ENCODE peak calls at places on chromosome 16, in seven cellular contexts. B is Peyer's patch, O is cardiac muscle cell, D is ovary, G is heart left ventricle, L is IMR-90, Y is endodermal cell. S is an unnamed sample.

GRCh38 chr16:54493076-54493475 is 206.5 kb upstream of the IRX3 start:
- DNase-seq in G (no peak), O (no peak), Y (no peak), L (no peak), D (no peak), B (no peak), S (no peak)

GRCh38 chr16:49504626-49505025 is 131.0 kb downstream of the C16orf78 start:
- DNase-seq in O (no peak), L (no peak), G (no peak), D (no peak), B (no peak), Y (no peak), S (no peak)

GRCh38 chr16:26598061-26598460 is 468.7 kb upstream of the C16orf82 start:
- DNase-seq in G (no peak), D (no peak), O (no peak), L (no peak), Y (peak), B (no peak), S (no peak)

GRCh38 chr16:15031596-15031995 is 24.3 kb downstream of the NTAN1 start:
- DNase-seq in B (no peak), D (no peak), L (no peak), G (no peak), O (no peak), Y (no peak), S (no peak)

GRCh38 chr16:72300892-72301291 is 128.9 kb upstream of the PMFBP1 start:
- DNase-seq in D (no peak), O (no peak), G (no peak), L (no peak), B (no peak), Y (no peak), S (no peak)

GRCh38 chr16:14423344-14423743 is 206.7 kb downstream of the PARN start:
- DNase-seq in Y (no peak), G (no peak), B (no peak), D (no peak), L (no peak), O (no peak), S (no peak)

GRCh38 chr16:74477226-74477625 is 55.9 kb upstream of the CLEC18B start:
- DNase-seq in B (no peak), L (no peak), G (no peak), Y (no peak), O (no peak), D (no peak), S (no peak)

GRCh38 chr16:23504076-23504452 is 6.2 kb downstream of the GGA2 start:
- DNase-seq in D (no peak), L (peak), Y (no peak), B (no peak), O (no peak), G (no peak), S (no peak)

GRCh38 chr16:69107311-69107962 is 2.0 kb downstream of the HAS3 start:
- DNase-seq in L (no peak), O (peak), G (no peak), D (peak), B (no peak), Y (peak), S (no peak)

GRCh38 chr16:4936181-4936990 is 562 bp downstream of the PPL start:
- DNase-seq in G (no peak), O (peak), D (peak), Y (peak), B (no peak), L (no peak), S (no peak)

GRCh38 chr16:21097151-21097550 is 53.5 kb downstream of the DNAH3 start:
- DNase-seq in D (no peak), G (no peak), L (peak), Y (no peak), B (no peak), O (no peak), S (no peak)

GRCh38 chr16:21100447-21100846 is 50.2 kb downstream of the DNAH3 start:
- DNase-seq in B (no peak), Y (no peak), G (no peak), O (no peak), L (peak), D (no peak), S (no peak)

GRCh38 chr16:21104124-21104860 is 46.4 kb downstream of the DNAH3 start:
- DNase-seq in L (peak), O (no peak), B (no peak), D (no peak), Y (no peak), G (no peak), S (no peak)

GRCh38 chr16:21101631-21102420 is 48.8 kb downstream of the DNAH3 start:
- DNase-seq in G (peak), B (peak), D (peak), L (peak), Y (peak), O (peak), S (no peak)
- TF ChIP-seq CTCF in G (peak), B (peak), D (no peak), L (peak), Y (peak), O (peak), S (no peak)

GRCh38 chr16:85569615-85570212 is 43.4 kb upstream of the GSE1 start:
- DNase-seq in B (peak), L (peak), Y (peak), O (no peak), D (no peak), G (no peak), S (no peak)

GRCh38 chr16:85570213-85570734 is 42.8 kb upstream of the GSE1 start:
- DNase-seq in L (no peak), D (no peak), G (no peak), Y (no peak), B (peak), O (no peak), S (no peak)

GRCh38 chr16:85570735-85571562 is 42.2 kb upstream of the GSE1 start:
- DNase-seq in Y (no peak), B (peak), G (no peak), L (no peak), D (no peak), O (no peak), S (no peak)

GRCh38 chr16:85568519-85568918 is 44.6 kb upstream of the GSE1 start:
- DNase-seq in O (no peak), G (no peak), Y (no peak), D (no peak), L (no peak), B (no peak), S (no peak)

GRCh38 chr16:85569039-85569614 is 44.0 kb upstream of the GSE1 start:
- DNase-seq in Y (no peak), O (no peak), G (no peak), L (no peak), B (no peak), D (no peak), S (no peak)
- H3K27ac ChIP-seq in Y (no peak), O (peak), G (no peak), L (no peak), B (peak), D (no peak), S (no peak)

GRCh38 chr16:67182288-67182687 is 1.5 kb downstream of the MATCAP1 start:
- DNase-seq in O (no peak), D (no peak), L (peak), Y (no peak), B (no peak), G (no peak), S (no peak)

GRCh38 chr16:67181346-67181745 is 2.4 kb downstream of the MATCAP1 start:
- DNase-seq in D (peak), L (peak), O (no peak), B (no peak), Y (no peak), G (no peak), S (no peak)

GRCh38 chr16:67183627-67184452 is at the start of gene MATCAP1:
- DNase-seq in D (peak), G (peak), B (peak), O (peak), L (peak), Y (peak), S (peak)

GRCh38 chr16:67184453-67185002 is 765 bp upstream of the MATCAP1 start:
- DNase-seq in B (no peak), G (no peak), L (no peak), D (no peak), O (peak), Y (peak), S (no peak)

GRCh38 chr16:67183284-67183626 is 508 bp downstream of the MATCAP1 start:
- DNase-seq in D (no peak), G (no peak), O (no peak), L (no peak), Y (no peak), B (no peak), S (no peak)
- H3K4me3 ChIP-seq in D (peak), G (peak), O (peak), L (peak), Y (peak), B (peak), S (peak)

GRCh38 chr16:58363746-58364393 is 28.4 kb upstream of the GINS3 start:
- DNase-seq in L (no peak), D (no peak), G (no peak), O (no peak), B (no peak), Y (no peak), S (no peak)
- TF ChIP-seq CTCF in L (no peak), D (no peak), G (no peak), O (no peak), B (no peak), Y (no peak), S (no peak)

DNA sequence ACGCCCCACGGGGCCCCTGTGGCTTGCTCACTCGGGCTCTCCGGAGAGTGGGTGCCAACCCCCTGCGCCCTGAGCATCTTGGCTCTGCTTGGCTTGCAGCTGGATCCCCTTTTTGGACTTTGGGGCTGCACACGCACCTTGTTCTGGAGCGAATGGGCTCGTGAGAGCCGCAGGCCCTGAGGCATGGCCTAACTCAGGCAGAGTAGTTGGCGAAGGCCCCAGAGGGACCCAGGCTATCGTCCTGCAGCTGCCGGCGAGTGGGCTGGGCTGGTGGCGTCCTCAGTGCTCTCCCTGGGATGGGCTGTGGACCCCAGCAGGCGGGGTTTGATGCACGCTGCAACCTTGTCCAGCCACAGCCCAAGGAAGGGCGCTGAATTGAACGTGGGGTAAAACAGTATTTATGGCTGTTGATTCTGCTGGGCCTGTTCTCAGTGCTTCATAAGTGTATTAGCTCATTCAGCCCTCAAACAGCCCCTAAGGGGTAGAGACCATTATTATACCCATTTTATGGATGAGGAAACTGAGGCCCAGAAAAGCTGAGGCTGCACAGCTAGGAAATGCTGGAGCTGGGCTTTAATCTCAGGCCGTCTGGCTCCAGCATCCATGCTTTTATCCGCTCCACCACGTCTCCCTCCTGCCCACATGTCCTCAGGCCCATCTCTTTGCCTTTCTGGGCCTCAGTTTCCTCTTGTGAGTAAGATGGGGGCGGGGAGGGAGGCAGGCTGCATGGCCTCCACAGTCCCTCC is 171.2 kb upstream of the CIBAR2 start:
- DNase-seq in L (no peak), Y (no peak), D (no peak), G (no peak), B (no peak), O (no peak), S (no peak)
- H3K27ac ChIP-seq in L (no peak), Y (peak), D (no peak), G (no peak), B (no peak), O (no peak), S (no peak)

DNA sequence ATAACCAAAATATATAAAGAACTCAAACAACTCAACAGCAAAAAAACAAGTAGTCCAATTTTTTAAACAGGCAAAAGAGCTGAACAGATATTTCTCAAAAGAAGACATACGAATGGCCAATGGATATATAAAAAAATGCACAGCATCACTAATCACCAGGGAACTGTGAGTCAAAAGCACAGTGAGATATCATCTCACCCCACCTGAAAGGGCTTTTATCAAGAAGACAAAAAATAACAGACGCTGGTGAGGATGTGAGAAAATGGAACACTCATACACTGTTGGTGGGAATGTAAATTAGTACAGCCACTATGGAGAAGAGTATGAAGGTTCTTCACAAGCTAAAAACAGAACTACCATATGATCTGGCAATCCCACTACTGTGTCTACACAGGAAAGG is 7.4 kb downstream of the XYLT1 start:
- DNase-seq in Y (no peak), D (no peak), O (no peak), G (no peak), L (no peak), B (no peak), S (no peak)
- H3K4me3 ChIP-seq in Y (no peak), D (no peak), O (no peak), G (no peak), L (no peak), B (no peak), S (no peak)

DNA sequence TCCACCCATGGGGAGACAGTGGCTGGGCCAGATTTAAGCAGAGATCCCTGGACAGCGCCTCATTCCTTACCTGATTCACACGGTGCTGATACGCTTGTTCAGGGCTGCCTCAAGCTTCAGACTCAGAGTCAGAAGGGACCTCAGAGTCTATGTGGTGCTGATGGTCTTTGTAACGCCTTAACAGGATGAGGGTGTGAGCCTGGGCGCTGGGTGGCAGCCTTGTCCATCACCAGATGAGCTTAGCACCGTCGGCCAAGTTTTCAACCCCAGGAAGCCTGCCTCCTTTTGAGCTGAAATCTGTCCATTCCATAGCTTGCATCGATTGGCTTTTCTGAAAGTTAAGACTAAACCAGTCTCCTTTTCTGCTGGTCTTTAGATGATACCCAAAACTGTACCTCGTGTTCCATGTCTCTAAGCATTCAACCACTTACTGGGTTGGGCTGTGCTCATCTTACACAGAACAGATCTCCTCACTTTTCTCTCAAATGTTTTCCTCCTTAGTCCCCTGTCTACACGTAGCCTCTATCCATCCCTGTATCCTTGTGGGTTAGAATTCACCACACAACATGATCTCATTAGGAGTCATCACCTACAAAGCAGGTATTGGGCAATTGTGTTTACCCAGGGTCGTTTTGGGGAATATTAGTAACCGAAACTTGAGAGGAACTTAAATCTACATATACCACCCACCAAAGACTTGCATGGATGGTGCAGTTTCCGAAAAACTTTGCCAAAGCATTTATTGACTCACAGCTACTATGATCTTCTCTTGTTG is 573.4 kb downstream of the CDH13 start:
- DNase-seq in O (peak), B (no peak), G (no peak), Y (peak), L (peak), D (no peak), S (no peak)
- TF ChIP-seq CTCF in O (peak), B (no peak), G (peak), Y (peak), L (no peak), D (no peak), S (no peak)

GRCh38 chr16:89066746-89067145 is 26.9 kb upstream of the ACSF3 start:
- DNase-seq in L (no peak), O (no peak), B (no peak), Y (no peak), G (no peak), D (no peak), S (no peak)

GRCh38 chr16:89064606-89065444 is 28.8 kb upstream of the ACSF3 start:
- DNase-seq in G (no peak), B (peak), D (no peak), Y (no peak), O (no peak), L (no peak), S (no peak)

GRCh38 chr16:89067677-89068076 is 26.0 kb upstream of the ACSF3 start:
- DNase-seq in Y (no peak), G (no peak), B (peak), O (no peak), D (no peak), L (no peak), S (no peak)

GRCh38 chr16:89063768-89064320 is 29.8 kb upstream of the ACSF3 start:
- DNase-seq in Y (no peak), B (peak), D (no peak), L (no peak), O (no peak), G (no peak), S (no peak)

DNA sequence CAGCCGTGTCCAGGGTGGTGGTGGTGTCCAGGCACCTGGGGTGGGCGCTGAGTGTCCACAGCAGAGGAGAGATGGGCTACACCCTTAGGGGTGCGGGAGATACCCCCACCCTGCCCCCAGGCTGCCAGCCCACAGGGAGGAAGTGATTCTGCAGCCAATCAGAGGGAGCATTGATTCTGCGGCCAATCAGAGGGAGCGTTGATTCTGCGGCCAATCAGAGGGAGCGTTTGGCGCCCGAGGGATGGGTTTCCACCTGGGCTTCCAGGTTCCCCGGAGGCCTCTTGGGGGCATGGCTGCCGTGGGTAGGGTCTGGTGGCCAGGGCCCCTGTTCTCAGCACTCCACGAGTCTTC is 28.2 kb upstream of the ACSF3 start:
- DNase-seq in G (no peak), D (no peak), Y (no peak), O (no peak), B (peak), L (no peak), S (no peak)
- H3K27ac ChIP-seq in G (no peak), D (no peak), Y (no peak), O (no peak), B (no peak), L (no peak), S (no peak)

GRCh38 chr16:79004281-79004680 is 596.3 kb downstream of the MAF start:
- DNase-seq in D (no peak), L (no peak), O (no peak), G (no peak), B (no peak), Y (no peak), S (no peak)
- H3K4me3 ChIP-seq in D (no peak), L (no peak), O (no peak), G (no peak), B (no peak), Y (no peak), S (no peak)